ENCODE peak calls at places on chromosomes 13 and 19, in six cellular contexts. S is AG04449; L is CD8-positive, alpha-beta memory T cell; A is GM23338; E is upper lobe of right lung; H is right lobe of liver. Y is an unnamed sample.

GRCh38 chr19:5172859-5173577 is 167.6 kb downstream of the PTPRS start:
- DNase-seq in S (peak), L (no peak), A (no peak), E (no peak), H (no peak), Y (peak)

GRCh38 chr13:24053505-24054251 is 106.8 kb upstream of the SPATA13 start:
- DNase-seq in S (no peak), L (peak), A (peak), E (no peak), H (peak), Y (peak)

GRCh38 chr13:33153421-33154381 is 131.9 kb downstream of the STARD13 start:
- DNase-seq in S (no peak), L (no peak), A (peak), E (no peak), H (no peak), Y (peak)

GRCh38 chr13:98187862-98188261 is 10.8 kb upstream of the RNF113B start:
- DNase-seq in S (no peak), L (no peak), A (no peak), E (no peak), H (no peak), Y (no peak)

GRCh38 chr13:44842158-44842557 is 147.1 kb downstream of the NUFIP1 start:
- DNase-seq in S (peak), L (no peak), A (no peak), E (no peak), H (no peak), Y (peak)

GRCh38 chr19:44753932-44754742 is 5.6 kb downstream of the BCL3 start:
- DNase-seq in S (no peak), L (peak), A (peak), E (peak), H (peak), Y (peak)

GRCh38 chr19:1312732-1313694 is 27.3 kb downstream of the EFNA2 start:
- DNase-seq in S (no peak), L (no peak), A (no peak), E (no peak), H (peak), Y (peak)

GRCh38 chr13:26557393-26558073 is at the start of gene WASF3:
- DNase-seq in S (peak), L (no peak), A (peak), E (peak), H (peak), Y (peak)

GRCh38 chr13:110801044-110801443 is 87.5 kb downstream of the ING1 start:
- DNase-seq in S (no peak), L (no peak), A (no peak), E (no peak), H (no peak), Y (no peak)

GRCh38 chr13:110794209-110794608 is 80.7 kb downstream of the ING1 start:
- DNase-seq in S (no peak), L (no peak), A (no peak), E (no peak), H (no peak), Y (no peak)

GRCh38 chr13:110797230-110797877 is 83.9 kb downstream of the ING1 start:
- DNase-seq in S (no peak), L (no peak), A (peak), E (no peak), H (no peak), Y (no peak)

GRCh38 chr13:110798595-110798994 is 85.1 kb downstream of the ING1 start:
- DNase-seq in S (no peak), L (no peak), A (no peak), E (no peak), H (peak), Y (no peak)

GRCh38 chr13:110799246-110800236 is 86.0 kb downstream of the ING1 start:
- DNase-seq in S (peak), L (no peak), A (no peak), E (no peak), H (no peak), Y (peak)
- H3K4me3 ChIP-seq in S (peak), L (no peak), A (no peak), E (peak), H (no peak), Y (peak)

GRCh38 chr19:17764348-17764747 is 13.1 kb downstream of the FCHO1 start:
- DNase-seq in S (no peak), L (no peak), A (no peak), E (no peak), H (no peak), Y (no peak)
- H3K4me3 ChIP-seq in S (no peak), L (no peak), A (no peak), E (no peak), H (no peak), Y (no peak)

GRCh38 chr19:3054972-3055740 is 7.1 kb downstream of the TLE5 start:
- DNase-seq in S (no peak), L (no peak), A (no peak), E (no peak), H (no peak), Y (peak)
- H3K4me3 ChIP-seq in S (no peak), L (no peak), A (no peak), E (no peak), H (no peak), Y (no peak)

GRCh38 chr19:11382898-11383705 is 1.0 kb downstream of the EPOR start:
- DNase-seq in S (no peak), L (peak), A (peak), E (peak), H (peak), Y (no peak)

GRCh38 chr19:11387154-11388034 is 3.3 kb upstream of the EPOR start:
- DNase-seq in S (no peak), L (no peak), A (no peak), E (no peak), H (no peak), Y (no peak)

GRCh38 chr19:11381535-11382369 is 2.4 kb downstream of the EPOR start:
- DNase-seq in S (no peak), L (peak), A (peak), E (peak), H (peak), Y (peak)

GRCh38 chr19:11383706-11384048 is 437 bp downstream of the EPOR start:
- DNase-seq in S (no peak), L (no peak), A (no peak), E (no peak), H (no peak), Y (no peak)

GRCh38 chr19:11384778-11385129 is 640 bp upstream of the EPOR start:
- DNase-seq in S (no peak), L (no peak), A (no peak), E (no peak), H (no peak), Y (no peak)
- H3K4me3 ChIP-seq in S (no peak), L (no peak), A (peak), E (no peak), H (no peak), Y (no peak)

GRCh38 chr19:49880162-49880869 is 2.8 kb downstream of the TBC1D17 start:
- DNase-seq in S (no peak), L (no peak), A (no peak), E (no peak), H (no peak), Y (no peak)

GRCh38 chr19:49877879-49878743 is 609 bp downstream of the TBC1D17 start:
- DNase-seq in S (peak), L (peak), A (peak), E (peak), H (peak), Y (peak)

GRCh38 chr19:49879243-49879960 is 1.9 kb downstream of the TBC1D17 start:
- DNase-seq in S (no peak), L (no peak), A (no peak), E (no peak), H (peak), Y (no peak)

GRCh38 chr19:49877020-49877878 is at the start of the genes AKT1S1 and TBC1D17:
- DNase-seq in S (peak), L (peak), A (peak), E (peak), H (peak), Y (peak)

GRCh38 chr19:49878744-49879070 is 1.2 kb downstream of the TBC1D17 start:
- DNase-seq in S (no peak), L (no peak), A (no peak), E (no peak), H (peak), Y (no peak)
- H3K4me3 ChIP-seq in S (peak), L (peak), A (peak), E (peak), H (no peak), Y (peak)

Y was measured in astrocyte.